ENCODE peak calls at places on chromosomes 2 and 18, in ten cellular contexts. One of them, this sample, is unnamed.

GRCh38 chr2:152240559-152241231 is 65.1 kb upstream of the STAM2 start:
- DNase-seq in progenitor cell of endocrine pancreas: no peak
- DNase-seq in left cardiac atrium: no peak
- DNase-seq in CD4-positive, alpha-beta T cell: no peak
- DNase-seq in astrocyte of the spinal cord: peak
- DNase-seq in NCI-H2081: no peak
- DNase-seq in activated CD8-positive, alpha-beta memory T cell treated with anti-CD3 and anti-CD28 coated beads for 48 hours: no peak
- DNase-seq in stimulated activated CD8-positive, alpha-beta memory T cell treated with anti-CD3 and anti-CD28 coated beads, Interleukin-4, amount 100 ng/mL, for 1 hour: no peak
- DNase-seq in NCI-H2029 treated with DMSO at 0.1 percent for 48 hours: no peak
- DNase-seq in type B pancreatic cell: no peak
- DNase-seq in this sample: no peak

GRCh38 chr2:23506460-23507266 is 121.7 kb downstream of the KLHL29 start:
- DNase-seq in progenitor cell of endocrine pancreas: no peak
- DNase-seq in left cardiac atrium: no peak
- DNase-seq in CD4-positive, alpha-beta T cell: no peak
- DNase-seq in astrocyte of the spinal cord: no peak
- DNase-seq in NCI-H2081: no peak
- DNase-seq in activated CD8-positive, alpha-beta memory T cell treated with anti-CD3 and anti-CD28 coated beads for 48 hours: no peak
- DNase-seq in stimulated activated CD8-positive, alpha-beta memory T cell treated with anti-CD3 and anti-CD28 coated beads, Interleukin-4, amount 100 ng/mL, for 1 hour: no peak
- DNase-seq in NCI-H2029 treated with DMSO at 0.1 percent for 48 hours: no peak
- DNase-seq in type B pancreatic cell: no peak
- DNase-seq in this sample: no peak

GRCh38 chr2:171081649-171082111 is 79.0 kb downstream of the TLK1 start:
- DNase-seq in progenitor cell of endocrine pancreas: no peak
- DNase-seq in left cardiac atrium: no peak
- DNase-seq in CD4-positive, alpha-beta T cell: peak
- DNase-seq in astrocyte of the spinal cord: no peak
- DNase-seq in NCI-H2081: no peak
- DNase-seq in activated CD8-positive, alpha-beta memory T cell treated with anti-CD3 and anti-CD28 coated beads for 48 hours: no peak
- DNase-seq in stimulated activated CD8-positive, alpha-beta memory T cell treated with anti-CD3 and anti-CD28 coated beads, Interleukin-4, amount 100 ng/mL, for 1 hour: no peak
- DNase-seq in NCI-H2029 treated with DMSO at 0.1 percent for 48 hours: no peak
- DNase-seq in type B pancreatic cell: no peak
- DNase-seq in this sample: no peak

GRCh38 chr2:127398239-127398590 is 10.4 kb upstream of the MAP3K2 start:
- DNase-seq in progenitor cell of endocrine pancreas: no peak
- DNase-seq in left cardiac atrium: peak
- DNase-seq in CD4-positive, alpha-beta T cell: peak
- DNase-seq in astrocyte of the spinal cord: peak
- DNase-seq in NCI-H2081: no peak
- DNase-seq in activated CD8-positive, alpha-beta memory T cell treated with anti-CD3 and anti-CD28 coated beads for 48 hours: no peak
- DNase-seq in stimulated activated CD8-positive, alpha-beta memory T cell treated with anti-CD3 and anti-CD28 coated beads, Interleukin-4, amount 100 ng/mL, for 1 hour: no peak
- DNase-seq in NCI-H2029 treated with DMSO at 0.1 percent for 48 hours: peak
- DNase-seq in type B pancreatic cell: no peak
- DNase-seq in this sample: peak

GRCh38 chr2:119240311-119241204 is 16.9 kb downstream of the STEAP3 start:
- DNase-seq in progenitor cell of endocrine pancreas: no peak
- DNase-seq in left cardiac atrium: peak
- DNase-seq in CD4-positive, alpha-beta T cell: no peak
- DNase-seq in astrocyte of the spinal cord: peak
- DNase-seq in NCI-H2081: peak
- DNase-seq in activated CD8-positive, alpha-beta memory T cell treated with anti-CD3 and anti-CD28 coated beads for 48 hours: no peak
- DNase-seq in stimulated activated CD8-positive, alpha-beta memory T cell treated with anti-CD3 and anti-CD28 coated beads, Interleukin-4, amount 100 ng/mL, for 1 hour: no peak
- DNase-seq in NCI-H2029 treated with DMSO at 0.1 percent for 48 hours: peak
- DNase-seq in type B pancreatic cell: no peak
- DNase-seq in this sample: peak

GRCh38 chr2:221896505-221897151 is 324.5 kb upstream of the EPHA4 start:
- DNase-seq in progenitor cell of endocrine pancreas: no peak
- DNase-seq in left cardiac atrium: peak
- DNase-seq in CD4-positive, alpha-beta T cell: no peak
- DNase-seq in astrocyte of the spinal cord: peak
- DNase-seq in NCI-H2081: no peak
- DNase-seq in activated CD8-positive, alpha-beta memory T cell treated with anti-CD3 and anti-CD28 coated beads for 48 hours: no peak
- DNase-seq in stimulated activated CD8-positive, alpha-beta memory T cell treated with anti-CD3 and anti-CD28 coated beads, Interleukin-4, amount 100 ng/mL, for 1 hour: no peak
- DNase-seq in NCI-H2029 treated with DMSO at 0.1 percent for 48 hours: no peak
- DNase-seq in type B pancreatic cell: no peak
- DNase-seq in this sample: peak

GRCh38 chr18:5466256-5466655 is 77.5 kb downstream of the EPB41L3 start:
- DNase-seq in progenitor cell of endocrine pancreas: no peak
- DNase-seq in left cardiac atrium: no peak
- DNase-seq in CD4-positive, alpha-beta T cell: no peak
- DNase-seq in astrocyte of the spinal cord: no peak
- DNase-seq in NCI-H2081: no peak
- DNase-seq in activated CD8-positive, alpha-beta memory T cell treated with anti-CD3 and anti-CD28 coated beads for 48 hours: no peak
- DNase-seq in stimulated activated CD8-positive, alpha-beta memory T cell treated with anti-CD3 and anti-CD28 coated beads, Interleukin-4, amount 100 ng/mL, for 1 hour: no peak
- DNase-seq in NCI-H2029 treated with DMSO at 0.1 percent for 48 hours: no peak
- DNase-seq in type B pancreatic cell: no peak
- DNase-seq in this sample: no peak

GRCh38 chr2:178193496-178193822 is 853 bp upstream of the OSBPL6 start:
- DNase-seq in progenitor cell of endocrine pancreas: no peak
- DNase-seq in left cardiac atrium: no peak
- DNase-seq in CD4-positive, alpha-beta T cell: no peak
- DNase-seq in astrocyte of the spinal cord: no peak
- DNase-seq in NCI-H2081: no peak
- DNase-seq in activated CD8-positive, alpha-beta memory T cell treated with anti-CD3 and anti-CD28 coated beads for 48 hours: no peak
- DNase-seq in stimulated activated CD8-positive, alpha-beta memory T cell treated with anti-CD3 and anti-CD28 coated beads, Interleukin-4, amount 100 ng/mL, for 1 hour: no peak
- DNase-seq in NCI-H2029 treated with DMSO at 0.1 percent for 48 hours: no peak
- DNase-seq in type B pancreatic cell: no peak
- DNase-seq in this sample: no peak

GRCh38 chr2:169143998-169144397 is 74.6 kb downstream of the DHRS9 start:
- DNase-seq in progenitor cell of endocrine pancreas: no peak
- DNase-seq in left cardiac atrium: no peak
- DNase-seq in CD4-positive, alpha-beta T cell: no peak
- DNase-seq in astrocyte of the spinal cord: no peak
- DNase-seq in NCI-H2081: no peak
- DNase-seq in activated CD8-positive, alpha-beta memory T cell treated with anti-CD3 and anti-CD28 coated beads for 48 hours: no peak
- DNase-seq in stimulated activated CD8-positive, alpha-beta memory T cell treated with anti-CD3 and anti-CD28 coated beads, Interleukin-4, amount 100 ng/mL, for 1 hour: no peak
- DNase-seq in NCI-H2029 treated with DMSO at 0.1 percent for 48 hours: no peak
- DNase-seq in type B pancreatic cell: no peak
- DNase-seq in this sample: no peak

GRCh38 chr2:26438526-26438925 is 36.8 kb downstream of the DRC1 start:
- DNase-seq in progenitor cell of endocrine pancreas: no peak
- DNase-seq in left cardiac atrium: no peak
- DNase-seq in CD4-positive, alpha-beta T cell: no peak
- DNase-seq in astrocyte of the spinal cord: no peak
- DNase-seq in NCI-H2081: no peak
- DNase-seq in activated CD8-positive, alpha-beta memory T cell treated with anti-CD3 and anti-CD28 coated beads for 48 hours: no peak
- DNase-seq in stimulated activated CD8-positive, alpha-beta memory T cell treated with anti-CD3 and anti-CD28 coated beads, Interleukin-4, amount 100 ng/mL, for 1 hour: no peak
- DNase-seq in NCI-H2029 treated with DMSO at 0.1 percent for 48 hours: no peak
- DNase-seq in type B pancreatic cell: no peak
- DNase-seq in this sample: no peak

GRCh38 chr2:12131975-12132374 is 385.5 kb downstream of the LPIN1 start:
- DNase-seq in progenitor cell of endocrine pancreas: no peak
- DNase-seq in left cardiac atrium: no peak
- DNase-seq in CD4-positive, alpha-beta T cell: no peak
- DNase-seq in astrocyte of the spinal cord: no peak
- DNase-seq in NCI-H2081: no peak
- DNase-seq in activated CD8-positive, alpha-beta memory T cell treated with anti-CD3 and anti-CD28 coated beads for 48 hours: no peak
- DNase-seq in stimulated activated CD8-positive, alpha-beta memory T cell treated with anti-CD3 and anti-CD28 coated beads, Interleukin-4, amount 100 ng/mL, for 1 hour: no peak
- DNase-seq in NCI-H2029 treated with DMSO at 0.1 percent for 48 hours: no peak
- DNase-seq in type B pancreatic cell: no peak
- DNase-seq in this sample: no peak

GRCh38 chr2:85611705-85612587 is at the start of gene C2orf68:
- DNase-seq in progenitor cell of endocrine pancreas: peak
- DNase-seq in left cardiac atrium: peak
- DNase-seq in CD4-positive, alpha-beta T cell: peak
- DNase-seq in astrocyte of the spinal cord: peak
- DNase-seq in NCI-H2081: peak
- DNase-seq in activated CD8-positive, alpha-beta memory T cell treated with anti-CD3 and anti-CD28 coated beads for 48 hours: peak
- DNase-seq in stimulated activated CD8-positive, alpha-beta memory T cell treated with anti-CD3 and anti-CD28 coated beads, Interleukin-4, amount 100 ng/mL, for 1 hour: peak
- DNase-seq in NCI-H2029 treated with DMSO at 0.1 percent for 48 hours: peak
- DNase-seq in type B pancreatic cell: peak
- DNase-seq in this sample: peak

GRCh38 chr2:233816334-233816733 is 38.0 kb downstream of the HJURP start:
- DNase-seq in progenitor cell of endocrine pancreas: no peak
- DNase-seq in left cardiac atrium: no peak
- DNase-seq in CD4-positive, alpha-beta T cell: no peak
- DNase-seq in astrocyte of the spinal cord: no peak
- DNase-seq in NCI-H2081: no peak
- DNase-seq in activated CD8-positive, alpha-beta memory T cell treated with anti-CD3 and anti-CD28 coated beads for 48 hours: no peak
- DNase-seq in stimulated activated CD8-positive, alpha-beta memory T cell treated with anti-CD3 and anti-CD28 coated beads, Interleukin-4, amount 100 ng/mL, for 1 hour: no peak
- DNase-seq in NCI-H2029 treated with DMSO at 0.1 percent for 48 hours: no peak
- DNase-seq in type B pancreatic cell: no peak
- DNase-seq in this sample: no peak

GRCh38 chr2:20635096-20635475 is 15.8 kb downstream of the HS1BP3 start:
- DNase-seq in progenitor cell of endocrine pancreas: no peak
- DNase-seq in left cardiac atrium: no peak
- DNase-seq in CD4-positive, alpha-beta T cell: no peak
- DNase-seq in astrocyte of the spinal cord: no peak
- DNase-seq in NCI-H2081: no peak
- DNase-seq in activated CD8-positive, alpha-beta memory T cell treated with anti-CD3 and anti-CD28 coated beads for 48 hours: no peak
- DNase-seq in stimulated activated CD8-positive, alpha-beta memory T cell treated with anti-CD3 and anti-CD28 coated beads, Interleukin-4, amount 100 ng/mL, for 1 hour: no peak
- DNase-seq in NCI-H2029 treated with DMSO at 0.1 percent for 48 hours: peak
- DNase-seq in type B pancreatic cell: no peak
- DNase-seq in this sample: no peak

GRCh38 chr2:29425866-29426265 is 310.7 kb downstream of the CLIP4 start:
- DNase-seq in progenitor cell of endocrine pancreas: no peak
- DNase-seq in left cardiac atrium: no peak
- DNase-seq in CD4-positive, alpha-beta T cell: no peak
- DNase-seq in astrocyte of the spinal cord: no peak
- DNase-seq in NCI-H2081: no peak
- DNase-seq in activated CD8-positive, alpha-beta memory T cell treated with anti-CD3 and anti-CD28 coated beads for 48 hours: no peak
- DNase-seq in stimulated activated CD8-positive, alpha-beta memory T cell treated with anti-CD3 and anti-CD28 coated beads, Interleukin-4, amount 100 ng/mL, for 1 hour: no peak
- DNase-seq in NCI-H2029 treated with DMSO at 0.1 percent for 48 hours: no peak
- DNase-seq in type B pancreatic cell: no peak
- DNase-seq in this sample: no peak

GRCh38 chr2:102444233-102444632 is 21.3 kb downstream of the IL18RAP start:
- DNase-seq in progenitor cell of endocrine pancreas: no peak
- DNase-seq in left cardiac atrium: no peak
- DNase-seq in CD4-positive, alpha-beta T cell: no peak
- DNase-seq in astrocyte of the spinal cord: no peak
- DNase-seq in NCI-H2081: no peak
- DNase-seq in activated CD8-positive, alpha-beta memory T cell treated with anti-CD3 and anti-CD28 coated beads for 48 hours: no peak
- DNase-seq in stimulated activated CD8-positive, alpha-beta memory T cell treated with anti-CD3 and anti-CD28 coated beads, Interleukin-4, amount 100 ng/mL, for 1 hour: no peak
- DNase-seq in NCI-H2029 treated with DMSO at 0.1 percent for 48 hours: no peak
- DNase-seq in type B pancreatic cell: no peak
- DNase-seq in this sample: no peak

GRCh38 chr18:7094432-7094831 is 23.2 kb downstream of the LAMA1 start:
- DNase-seq in progenitor cell of endocrine pancreas: no peak
- DNase-seq in left cardiac atrium: no peak
- DNase-seq in CD4-positive, alpha-beta T cell: no peak
- DNase-seq in astrocyte of the spinal cord: no peak
- DNase-seq in NCI-H2081: no peak
- DNase-seq in activated CD8-positive, alpha-beta memory T cell treated with anti-CD3 and anti-CD28 coated beads for 48 hours: no peak
- DNase-seq in stimulated activated CD8-positive, alpha-beta memory T cell treated with anti-CD3 and anti-CD28 coated beads, Interleukin-4, amount 100 ng/mL, for 1 hour: no peak
- DNase-seq in NCI-H2029 treated with DMSO at 0.1 percent for 48 hours: no peak
- DNase-seq in type B pancreatic cell: no peak
- DNase-seq in this sample: no peak

GRCh38 chr18:12606592-12607315 is 51.2 kb downstream of the SPIRE1 start:
- DNase-seq in progenitor cell of endocrine pancreas: no peak
- DNase-seq in left cardiac atrium: no peak
- DNase-seq in CD4-positive, alpha-beta T cell: no peak
- DNase-seq in astrocyte of the spinal cord: peak
- DNase-seq in NCI-H2081: no peak
- DNase-seq in activated CD8-positive, alpha-beta memory T cell treated with anti-CD3 and anti-CD28 coated beads for 48 hours: no peak
- DNase-seq in stimulated activated CD8-positive, alpha-beta memory T cell treated with anti-CD3 and anti-CD28 coated beads, Interleukin-4, amount 100 ng/mL, for 1 hour: no peak
- DNase-seq in NCI-H2029 treated with DMSO at 0.1 percent for 48 hours: no peak
- DNase-seq in type B pancreatic cell: no peak
- DNase-seq in this sample: no peak

GRCh38 chr2:157221394-157221988 is 36.0 kb upstream of the GALNT5 start:
- DNase-seq in progenitor cell of endocrine pancreas: no peak
- DNase-seq in left cardiac atrium: no peak
- DNase-seq in CD4-positive, alpha-beta T cell: no peak
- DNase-seq in astrocyte of the spinal cord: no peak
- DNase-seq in NCI-H2081: no peak
- DNase-seq in activated CD8-positive, alpha-beta memory T cell treated with anti-CD3 and anti-CD28 coated beads for 48 hours: no peak
- DNase-seq in stimulated activated CD8-positive, alpha-beta memory T cell treated with anti-CD3 and anti-CD28 coated beads, Interleukin-4, amount 100 ng/mL, for 1 hour: no peak
- DNase-seq in NCI-H2029 treated with DMSO at 0.1 percent for 48 hours: no peak
- DNase-seq in type B pancreatic cell: no peak
- DNase-seq in this sample: no peak

GRCh38 chr18:3599861-3600260 is 149.9 kb downstream of the TGIF1 start:
- DNase-seq in progenitor cell of endocrine pancreas: no peak
- DNase-seq in left cardiac atrium: no peak
- DNase-seq in CD4-positive, alpha-beta T cell: no peak
- DNase-seq in astrocyte of the spinal cord: no peak
- DNase-seq in NCI-H2081: no peak
- DNase-seq in activated CD8-positive, alpha-beta memory T cell treated with anti-CD3 and anti-CD28 coated beads for 48 hours: no peak
- DNase-seq in stimulated activated CD8-positive, alpha-beta memory T cell treated with anti-CD3 and anti-CD28 coated beads, Interleukin-4, amount 100 ng/mL, for 1 hour: no peak
- DNase-seq in NCI-H2029 treated with DMSO at 0.1 percent for 48 hours: no peak
- DNase-seq in type B pancreatic cell: no peak
- DNase-seq in this sample: no peak

GRCh38 chr18:74734013-74734444 is 136.4 kb downstream of the ZNF407 start:
- DNase-seq in progenitor cell of endocrine pancreas: no peak
- DNase-seq in left cardiac atrium: no peak
- DNase-seq in CD4-positive, alpha-beta T cell: no peak
- DNase-seq in astrocyte of the spinal cord: no peak
- DNase-seq in NCI-H2081: no peak
- DNase-seq in activated CD8-positive, alpha-beta memory T cell treated with anti-CD3 and anti-CD28 coated beads for 48 hours: no peak
- DNase-seq in stimulated activated CD8-positive, alpha-beta memory T cell treated with anti-CD3 and anti-CD28 coated beads, Interleukin-4, amount 100 ng/mL, for 1 hour: no peak
- DNase-seq in NCI-H2029 treated with DMSO at 0.1 percent for 48 hours: no peak
- DNase-seq in type B pancreatic cell: no peak
- DNase-seq in this sample: no peak

GRCh38 chr2:164015328-164016123 is 279.7 kb upstream of the FIGN start:
- DNase-seq in progenitor cell of endocrine pancreas: no peak
- DNase-seq in left cardiac atrium: peak
- DNase-seq in CD4-positive, alpha-beta T cell: no peak
- DNase-seq in astrocyte of the spinal cord: peak
- DNase-seq in NCI-H2081: no peak
- DNase-seq in activated CD8-positive, alpha-beta memory T cell treated with anti-CD3 and anti-CD28 coated beads for 48 hours: no peak
- DNase-seq in stimulated activated CD8-positive, alpha-beta memory T cell treated with anti-CD3 and anti-CD28 coated beads, Interleukin-4, amount 100 ng/mL, for 1 hour: no peak
- DNase-seq in NCI-H2029 treated with DMSO at 0.1 percent for 48 hours: no peak
- DNase-seq in type B pancreatic cell: no peak
- DNase-seq in this sample: no peak

GRCh38 chr18:58379443-58379842 is 249.4 kb downstream of the ALPK2 start:
- DNase-seq in progenitor cell of endocrine pancreas: no peak
- DNase-seq in left cardiac atrium: no peak
- DNase-seq in CD4-positive, alpha-beta T cell: no peak
- DNase-seq in astrocyte of the spinal cord: no peak
- DNase-seq in NCI-H2081: no peak
- DNase-seq in activated CD8-positive, alpha-beta memory T cell treated with anti-CD3 and anti-CD28 coated beads for 48 hours: no peak
- DNase-seq in stimulated activated CD8-positive, alpha-beta memory T cell treated with anti-CD3 and anti-CD28 coated beads, Interleukin-4, amount 100 ng/mL, for 1 hour: no peak
- DNase-seq in NCI-H2029 treated with DMSO at 0.1 percent for 48 hours: no peak
- DNase-seq in type B pancreatic cell: no peak
- DNase-seq in this sample: no peak

GRCh38 chr2:98822301-98823164 is 91.6 kb upstream of the MGAT4A start:
- DNase-seq in progenitor cell of endocrine pancreas: peak
- DNase-seq in left cardiac atrium: peak
- DNase-seq in CD4-positive, alpha-beta T cell: peak
- DNase-seq in astrocyte of the spinal cord: no peak
- DNase-seq in NCI-H2081: no peak
- DNase-seq in activated CD8-positive, alpha-beta memory T cell treated with anti-CD3 and anti-CD28 coated beads for 48 hours: no peak
- DNase-seq in stimulated activated CD8-positive, alpha-beta memory T cell treated with anti-CD3 and anti-CD28 coated beads, Interleukin-4, amount 100 ng/mL, for 1 hour: no peak
- DNase-seq in NCI-H2029 treated with DMSO at 0.1 percent for 48 hours: no peak
- DNase-seq in type B pancreatic cell: no peak
- DNase-seq in this sample: peak

GRCh38 chr2:118207889-118208288 is 119.6 kb downstream of the INSIG2 start:
- DNase-seq in progenitor cell of endocrine pancreas: no peak
- DNase-seq in left cardiac atrium: no peak
- DNase-seq in CD4-positive, alpha-beta T cell: no peak
- DNase-seq in astrocyte of the spinal cord: no peak
- DNase-seq in NCI-H2081: no peak
- DNase-seq in activated CD8-positive, alpha-beta memory T cell treated with anti-CD3 and anti-CD28 coated beads for 48 hours: no peak
- DNase-seq in stimulated activated CD8-positive, alpha-beta memory T cell treated with anti-CD3 and anti-CD28 coated beads, Interleukin-4, amount 100 ng/mL, for 1 hour: no peak
- DNase-seq in NCI-H2029 treated with DMSO at 0.1 percent for 48 hours: no peak
- DNase-seq in type B pancreatic cell: no peak
- DNase-seq in this sample: no peak

GRCh38 chr2:237507478-237507877 is 20.4 kb downstream of the MLPH start:
- DNase-seq in progenitor cell of endocrine pancreas: no peak
- DNase-seq in left cardiac atrium: no peak
- DNase-seq in CD4-positive, alpha-beta T cell: no peak
- DNase-seq in astrocyte of the spinal cord: peak
- DNase-seq in NCI-H2081: no peak
- DNase-seq in activated CD8-positive, alpha-beta memory T cell treated with anti-CD3 and anti-CD28 coated beads for 48 hours: no peak
- DNase-seq in stimulated activated CD8-positive, alpha-beta memory T cell treated with anti-CD3 and anti-CD28 coated beads, Interleukin-4, amount 100 ng/mL, for 1 hour: no peak
- DNase-seq in NCI-H2029 treated with DMSO at 0.1 percent for 48 hours: no peak
- DNase-seq in type B pancreatic cell: no peak
- DNase-seq in this sample: no peak

GRCh38 chr2:37982147-37982582 is 57.1 kb downstream of the RMDN2 start:
- DNase-seq in progenitor cell of endocrine pancreas: peak
- DNase-seq in left cardiac atrium: peak
- DNase-seq in CD4-positive, alpha-beta T cell: peak
- DNase-seq in astrocyte of the spinal cord: peak
- DNase-seq in NCI-H2081: peak
- DNase-seq in activated CD8-positive, alpha-beta memory T cell treated with anti-CD3 and anti-CD28 coated beads for 48 hours: peak
- DNase-seq in stimulated activated CD8-positive, alpha-beta memory T cell treated with anti-CD3 and anti-CD28 coated beads, Interleukin-4, amount 100 ng/mL, for 1 hour: peak
- DNase-seq in NCI-H2029 treated with DMSO at 0.1 percent for 48 hours: peak
- DNase-seq in type B pancreatic cell: no peak
- DNase-seq in this sample: peak

GRCh38 chr18:67864677-67865340 is 348.3 kb upstream of the DSEL start:
- DNase-seq in progenitor cell of endocrine pancreas: no peak
- DNase-seq in left cardiac atrium: no peak
- DNase-seq in CD4-positive, alpha-beta T cell: no peak
- DNase-seq in astrocyte of the spinal cord: peak
- DNase-seq in NCI-H2081: no peak
- DNase-seq in activated CD8-positive, alpha-beta memory T cell treated with anti-CD3 and anti-CD28 coated beads for 48 hours: no peak
- DNase-seq in stimulated activated CD8-positive, alpha-beta memory T cell treated with anti-CD3 and anti-CD28 coated beads, Interleukin-4, amount 100 ng/mL, for 1 hour: no peak
- DNase-seq in NCI-H2029 treated with DMSO at 0.1 percent for 48 hours: no peak
- DNase-seq in type B pancreatic cell: no peak
- DNase-seq in this sample: no peak